ENCODE peak calls at places on chromosomes 5 and 9, in six cellular contexts. A, I, F, H, N and X are unnamed samples.

GRCh38 chr9:116945817-116946216 is 258.7 kb downstream of the TRIM32 start:
- DNase-seq in F (no peak), A (no peak), I (no peak), N (no peak), H (no peak), X (no peak)

GRCh38 chr9:18338042-18338441 is 135.9 kb upstream of the ADAMTSL1 start:
- DNase-seq in A (no peak), N (no peak), I (no peak), H (no peak), F (no peak), X (no peak)

GRCh38 chr9:130962418-130963316 is 23.6 kb upstream of the FIBCD1 start:
- DNase-seq in H (peak; percentile 40), I (no peak), A (no peak), N (no peak), F (no peak), X (no peak)

GRCh38 chr5:159765760-159766517 is 150.3 kb upstream of the ADRA1B start:
- DNase-seq in F (no peak), N (no peak), H (no peak), I (no peak), A (no peak), X (no peak)

GRCh38 chr9:135907006-135907434 is 326 bp downstream of the CAMSAP1 start:
- DNase-seq in F (no peak), A (no peak), N (no peak), I (no peak), H (no peak), X (no peak)

GRCh38 chr9:130498298-130498917 is 53.6 kb downstream of the ASS1 start:
- DNase-seq in I (no peak), F (peak; percentile 26), N (no peak), H (peak; percentile 54), A (no peak), X (no peak)

GRCh38 chr9:35658144-35658893 is at the start of gene CCDC107:
- DNase-seq in H (peak; percentile 78), F (peak; percentile 70), A (no peak), I (peak; percentile 88), N (no peak), X (peak; percentile 87)

GRCh38 chr9:136438548-136438908 is 1.1 kb downstream of the INPP5E start:
- DNase-seq in N (no peak), H (peak; percentile 25), F (no peak), A (no peak), I (no peak), X (no peak)

GRCh38 chr5:177462021-177462670 is 11.3 kb downstream of the DBN1 start:
- DNase-seq in I (no peak), A (no peak), F (no peak), N (no peak), H (peak; percentile 55), X (no peak)

GRCh38 chr9:117044241-117044640 is 357.1 kb downstream of the TRIM32 start:
- DNase-seq in F (no peak), I (no peak), N (no peak), A (peak; percentile 44), H (no peak), X (no peak)

GRCh38 chr9:114174876-114175771 is 19.8 kb downstream of the COL27A1 start:
- DNase-seq in A (no peak), H (no peak), I (no peak), N (no peak), F (peak; percentile 99), X (no peak)

GRCh38 chr9:20683351-20684034 is 566 bp upstream of the FOCAD start:
- DNase-seq in F (peak; percentile 25), N (no peak), A (no peak), I (peak; percentile 6), H (peak; percentile 49), X (peak; percentile 5)

GRCh38 chr9:470041-470781 is 255.5 kb downstream of the DOCK8 start:
- DNase-seq in F (peak; percentile 81), A (peak; percentile 69), H (peak; percentile 86), I (peak; percentile 66), N (peak; percentile 72), X (peak; percentile 79)
- TF ChIP-seq POLR2A in F (peak; percentile 91), A (no peak), H (peak; percentile 72), I (peak; percentile 77), N (peak; percentile 80), X (peak; percentile 74)

DNA sequence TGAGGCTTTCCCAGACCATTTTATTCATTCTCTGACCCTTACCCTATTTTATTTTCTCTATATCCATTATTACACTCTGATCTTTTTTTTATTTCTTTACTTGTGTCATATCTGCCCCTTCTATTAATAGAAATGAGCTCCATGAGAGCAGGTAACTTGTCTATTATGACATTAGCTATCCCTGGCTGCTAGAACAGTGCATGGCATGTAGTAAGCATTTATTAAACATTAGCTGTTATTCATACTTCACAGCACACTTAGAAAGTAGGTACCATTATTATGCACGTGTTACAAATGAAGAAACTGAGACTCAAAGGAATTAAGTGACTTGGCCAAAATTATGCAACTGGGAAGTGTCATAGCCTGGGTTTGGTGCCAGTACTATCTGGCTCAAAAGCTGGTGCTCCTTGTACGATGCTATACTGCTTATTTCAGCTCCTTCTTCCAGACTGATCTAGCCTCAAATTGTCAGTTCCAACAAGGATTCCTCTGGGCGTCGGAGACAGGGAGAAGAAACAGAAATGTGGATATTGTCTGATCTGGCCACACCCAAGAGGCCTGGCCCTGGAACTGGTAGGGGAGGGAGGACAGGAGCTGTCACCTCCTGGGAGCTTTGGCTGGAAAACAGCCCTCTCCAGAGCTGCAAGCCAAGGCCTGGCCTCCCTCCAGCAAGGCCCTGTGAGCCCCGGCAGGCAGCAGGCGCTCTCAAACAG is 10.8 kb upstream of the NIPAL4 start:
- DNase-seq in H (no peak), F (no peak), A (no peak), N (no peak), I (no peak), X (no peak)
- TF ChIP-seq POLR2AphosphoS5 in H (no peak), F (no peak), A (no peak), N (no peak), I (no peak), X (no peak)

GRCh38 chr5:173988554-173989431 is at the start of gene C5orf47:
- DNase-seq in F (no peak), N (no peak), A (no peak), I (no peak), H (no peak), X (no peak)

GRCh38 chr5:173981362-173981761 is 7.6 kb upstream of the C5orf47 start:
- DNase-seq in I (no peak), A (no peak), F (no peak), N (no peak), H (no peak), X (no peak)

GRCh38 chr5:173989432-173990082 is 587 bp downstream of the C5orf47 start:
- DNase-seq in H (no peak), I (no peak), F (no peak), A (no peak), N (no peak), X (no peak)

DNA sequence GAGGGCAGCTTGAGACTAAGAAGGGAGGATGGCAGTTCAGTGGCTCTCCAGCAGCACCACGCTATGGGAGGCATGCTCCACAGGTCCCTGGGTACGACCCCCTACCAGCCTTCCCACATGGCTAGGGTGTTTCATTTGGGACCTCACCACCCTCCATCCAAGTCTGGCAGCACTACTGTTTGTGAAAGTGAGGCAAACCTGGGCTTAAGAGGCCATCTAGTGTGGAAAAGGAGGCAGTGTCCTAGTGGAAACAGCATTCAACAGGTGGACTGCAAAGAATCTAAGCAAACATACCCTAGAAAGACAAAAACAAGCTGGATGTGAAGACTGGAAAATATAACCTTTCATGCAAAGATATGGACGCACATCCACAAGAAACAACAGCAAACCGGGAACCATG is 4.8 kb upstream of the C5orf47 start:
- DNase-seq in A (no peak), I (no peak), N (no peak), H (peak; percentile 46), F (peak; percentile 57), X (no peak)
- TF ChIP-seq TAF1 in A (no peak), I (no peak), N (no peak), H (no peak), F (no peak), X (no peak)

GRCh38 chr5:131167615-131168014 is 2.6 kb upstream of the HINT1 start:
- DNase-seq in F (no peak), I (no peak), A (no peak), N (no peak), H (peak; percentile 31), X (no peak)

GRCh38 chr5:131169810-131170539 is 769 bp upstream of the LYRM7 start:
- DNase-seq in A (no peak), N (no peak), F (no peak), H (no peak), I (no peak), X (no peak)

GRCh38 chr5:131171276-131171815 is 602 bp downstream of the LYRM7 start:
- DNase-seq in A (no peak), H (peak; percentile 33), N (no peak), I (no peak), F (peak; percentile 27), X (no peak)

GRCh38 chr5:131164931-131165727 is at the start of gene HINT1:
- DNase-seq in F (peak; percentile 82), A (peak; percentile 81), H (peak; percentile 96), N (peak; percentile 75), I (peak; percentile 91), X (peak; percentile 90)

GRCh38 chr5:131170540-131171275 is at the start of gene LYRM7:
- DNase-seq in N (peak; percentile 98), A (peak; percentile 98), F (peak; percentile 99), I (peak; percentile 52), H (peak; percentile 99), X (peak; percentile 62)
- TF ChIP-seq POLR2A in N (peak; percentile 82), A (peak; percentile 80), F (peak; percentile 76), I (peak; percentile 83), H (peak; percentile 87), X (peak; percentile 68)

GRCh38 chr9:134602547-134603362 is 38.8 kb upstream of the COL5A1 start:
- DNase-seq in F (peak; percentile 42), I (no peak), H (no peak), A (peak; percentile 51), N (no peak), X (no peak)
- TF ChIP-seq POLR2AphosphoS5 in F (no peak), I (no peak), H (no peak), A (no peak), N (no peak), X (no peak)

GRCh38 chr5:161850491-161850890 is 2.6 kb downstream of the GABRA1 start:
- DNase-seq in N (no peak), F (no peak), H (no peak), I (no peak), A (no peak), X (no peak)

GRCh38 chr5:161847896-161848510 is at the start of gene GABRA1:
- DNase-seq in H (no peak), A (no peak), F (no peak), I (no peak), N (no peak), X (no peak)

GRCh38 chr5:161846731-161847130 is 1.2 kb upstream of the GABRA1 start:
- DNase-seq in N (no peak), H (no peak), F (no peak), A (no peak), I (no peak), X (no peak)

GRCh38 chr5:161847447-161847846 is 473 bp upstream of the GABRA1 start:
- DNase-seq in F (no peak), A (no peak), H (no peak), I (no peak), N (no peak), X (no peak)

DNA sequence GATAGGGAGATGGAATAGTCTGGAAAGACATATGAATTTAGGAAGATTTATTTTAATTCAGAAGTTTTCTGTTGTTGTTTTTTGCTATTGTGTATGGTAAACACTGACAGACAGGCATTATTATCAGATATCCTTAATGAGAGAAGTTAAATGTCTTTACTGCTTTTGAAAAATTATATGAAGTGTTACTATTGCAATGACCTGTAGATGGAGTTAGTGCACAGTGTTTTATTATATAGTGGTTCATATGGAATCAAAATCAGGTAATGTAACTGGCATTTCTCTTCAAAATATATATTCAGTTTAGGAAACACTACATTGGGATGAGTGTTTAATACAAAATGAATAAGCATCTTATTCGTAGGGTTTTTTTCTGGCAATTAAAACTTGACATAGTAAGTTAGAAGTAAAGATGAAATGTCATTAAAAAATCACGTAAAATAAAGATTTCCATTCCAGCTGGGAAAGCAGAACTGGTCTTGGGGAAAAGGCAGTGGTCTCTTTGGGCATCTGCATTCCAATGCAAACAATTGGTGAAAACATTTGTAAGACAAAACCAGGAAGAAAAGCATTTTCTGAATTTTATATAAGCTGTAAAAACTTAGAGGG is 3.9 kb downstream of the GABRA1 start:
- DNase-seq in F (no peak), I (no peak), N (no peak), A (no peak), H (no peak), X (no peak)
- TF ChIP-seq TAF1 in F (no peak), I (no peak), N (no peak), A (no peak), H (no peak), X (no peak)